ENCODE peak calls at places on chromosomes 11 and 22, in four cellular contexts. One of them, this sample, is unnamed.

GRCh38 chr11:122105009-122105828 is 10.8 kb downstream of the BLID start:
- DNase-seq in H1: no peak
- DNase-seq in neuronal stem cell: no peak
- DNase-seq in trophoblast cell: no peak
- DNase-seq in this sample: no peak

GRCh38 chr11:108592591-108593213 is 866 bp downstream of the EXPH5 start:
- DNase-seq in H1: no peak
- DNase-seq in neuronal stem cell: peak
- DNase-seq in trophoblast cell: peak
- DNase-seq in this sample: peak

GRCh38 chr22:50169181-50169759 is 1.3 kb upstream of the PANX2 start:
- DNase-seq in H1: no peak
- DNase-seq in neuronal stem cell: no peak
- DNase-seq in trophoblast cell: no peak
- DNase-seq in this sample: no peak

GRCh38 chr22:40247976-40248375 is 70.3 kb downstream of the TNRC6B start:
- DNase-seq in H1: no peak
- DNase-seq in neuronal stem cell: no peak
- DNase-seq in trophoblast cell: no peak
- DNase-seq in this sample: no peak

GRCh38 chr11:888290-889212 is 22.1 kb downstream of the CHID1 start:
- DNase-seq in H1: no peak
- DNase-seq in neuronal stem cell: no peak
- DNase-seq in trophoblast cell: no peak
- DNase-seq in this sample: no peak

GRCh38 chr11:73218106-73218829 is at the start of gene P2RY2:
- DNase-seq in H1: peak
- DNase-seq in neuronal stem cell: peak
- DNase-seq in trophoblast cell: peak
- DNase-seq in this sample: peak

GRCh38 chr11:93494341-93494740 is 48.9 kb downstream of the SMCO4 start:
- DNase-seq in H1: no peak
- DNase-seq in neuronal stem cell: no peak
- DNase-seq in trophoblast cell: peak
- DNase-seq in this sample: no peak

GRCh38 chr11:3626250-3626960 is 15.4 kb downstream of the ART5 start:
- DNase-seq in H1: no peak
- DNase-seq in neuronal stem cell: no peak
- DNase-seq in trophoblast cell: peak
- DNase-seq in this sample: no peak

GRCh38 chr11:29914203-29914930 is 102.5 kb downstream of the KCNA4 start:
- DNase-seq in H1: no peak
- DNase-seq in neuronal stem cell: no peak
- DNase-seq in trophoblast cell: peak
- DNase-seq in this sample: no peak

GRCh38 chr22:30902496-30903357 is 65.8 kb downstream of the MORC2 start:
- DNase-seq in H1: no peak
- DNase-seq in neuronal stem cell: no peak
- DNase-seq in trophoblast cell: no peak
- DNase-seq in this sample: no peak

GRCh38 chr11:112588252-112588668 is 327.6 kb upstream of the PLET1 start:
- DNase-seq in H1: peak
- DNase-seq in neuronal stem cell: peak
- DNase-seq in trophoblast cell: peak
- DNase-seq in this sample: peak

GRCh38 chr11:8442301-8442700 is 151.7 kb downstream of the STK33 start:
- DNase-seq in H1: no peak
- DNase-seq in neuronal stem cell: peak
- DNase-seq in trophoblast cell: no peak
- DNase-seq in this sample: no peak

GRCh38 chr11:120424185-120424969 is 87.2 kb upstream of the GRIK4 start:
- DNase-seq in H1: no peak
- DNase-seq in neuronal stem cell: no peak
- DNase-seq in trophoblast cell: no peak
- DNase-seq in this sample: no peak

GRCh38 chr11:2447253-2447950 is 2.6 kb downstream of the KCNQ1 start:
- DNase-seq in H1: no peak
- DNase-seq in neuronal stem cell: no peak
- DNase-seq in trophoblast cell: no peak
- DNase-seq in this sample: no peak

GRCh38 chr11:78975081-78975480 is 400.4 kb upstream of the NARS2 start:
- DNase-seq in H1: no peak
- DNase-seq in neuronal stem cell: no peak
- DNase-seq in trophoblast cell: no peak
- DNase-seq in this sample: peak

GRCh38 chr11:133913761-133914160 is 43.0 kb downstream of the IGSF9B start:
- DNase-seq in H1: no peak
- DNase-seq in neuronal stem cell: no peak
- DNase-seq in trophoblast cell: no peak
- DNase-seq in this sample: no peak

GRCh38 chr11:2677127-2677526 is 22.7 kb downstream of the KCNQ1OT1 start:
- DNase-seq in H1: no peak
- DNase-seq in neuronal stem cell: no peak
- DNase-seq in trophoblast cell: no peak
- DNase-seq in this sample: no peak

GRCh38 chr11:47004595-47005033 is 68.1 kb downstream of the CSTPP1 start:
- DNase-seq in H1: no peak
- DNase-seq in neuronal stem cell: no peak
- DNase-seq in trophoblast cell: peak
- DNase-seq in this sample: peak

GRCh38 chr11:57530215-57530595 is 349 bp downstream of the TIMM10 start:
- DNase-seq in H1: no peak
- DNase-seq in neuronal stem cell: no peak
- DNase-seq in trophoblast cell: no peak
- DNase-seq in this sample: no peak

GRCh38 chr22:49726701-49727101 is 101.0 kb downstream of the BRD1 start:
- DNase-seq in H1: no peak
- DNase-seq in neuronal stem cell: no peak
- DNase-seq in trophoblast cell: no peak
- DNase-seq in this sample: no peak

GRCh38 chr11:128422576-128423370 is 164.6 kb downstream of the ETS1 start:
- DNase-seq in H1: no peak
- DNase-seq in neuronal stem cell: no peak
- DNase-seq in trophoblast cell: no peak
- DNase-seq in this sample: no peak

GRCh38 chr11:86816251-86816726 is 15.9 kb downstream of the PRSS23 start:
- DNase-seq in H1: no peak
- DNase-seq in neuronal stem cell: no peak
- DNase-seq in trophoblast cell: no peak
- DNase-seq in this sample: peak

GRCh38 chr22:41966607-41967240 is 2.5 kb upstream of the SEPTIN3 start:
- DNase-seq in H1: no peak
- DNase-seq in neuronal stem cell: no peak
- DNase-seq in trophoblast cell: peak
- DNase-seq in this sample: peak

GRCh38 chr11:125943661-125944349 is 2.0 kb upstream of the VSIG10L2 start:
- DNase-seq in H1: no peak
- DNase-seq in neuronal stem cell: no peak
- DNase-seq in trophoblast cell: no peak
- DNase-seq in this sample: no peak

GRCh38 chr11:87043894-87044293 is 6.2 kb downstream of the TMEM135 start:
- DNase-seq in H1: no peak
- DNase-seq in neuronal stem cell: no peak
- DNase-seq in trophoblast cell: no peak
- DNase-seq in this sample: no peak

GRCh38 chr11:14638561-14638960 is 5.0 kb upstream of the PDE3B start:
- DNase-seq in H1: no peak
- DNase-seq in neuronal stem cell: no peak
- DNase-seq in trophoblast cell: no peak
- DNase-seq in this sample: no peak

GRCh38 chr11:126080206-126080941 is 17.7 kb upstream of the CDON start:
- DNase-seq in H1: no peak
- DNase-seq in neuronal stem cell: no peak
- DNase-seq in trophoblast cell: no peak
- DNase-seq in this sample: no peak

GRCh38 chr11:69825037-69825834 is 6.0 kb upstream of the FGF3 start:
- DNase-seq in H1: no peak
- DNase-seq in neuronal stem cell: no peak
- DNase-seq in trophoblast cell: no peak
- DNase-seq in this sample: no peak

GRCh38 chr22:41030891-41031290 is 61.5 kb upstream of the EP300 start:
- DNase-seq in H1: no peak
- DNase-seq in neuronal stem cell: no peak
- DNase-seq in trophoblast cell: no peak
- DNase-seq in this sample: no peak

GRCh38 chr11:57379732-57380131 is 1.2 kb downstream of the PRG3 start:
- DNase-seq in H1: peak
- DNase-seq in neuronal stem cell: peak
- DNase-seq in trophoblast cell: peak
- DNase-seq in this sample: peak

GRCh38 chr11:96275807-96276594 is 67.0 kb downstream of the MAML2 start:
- DNase-seq in H1: no peak
- DNase-seq in neuronal stem cell: no peak
- DNase-seq in trophoblast cell: peak
- DNase-seq in this sample: peak

GRCh38 chr22:48239461-48240164 is 1477.2 kb downstream of the TBC1D22A start:
- DNase-seq in H1: no peak
- DNase-seq in neuronal stem cell: peak
- DNase-seq in trophoblast cell: no peak
- DNase-seq in this sample: no peak

GRCh38 chr11:72343159-72343756 is 91.1 kb downstream of the CLPB start:
- DNase-seq in H1: no peak
- DNase-seq in neuronal stem cell: no peak
- DNase-seq in trophoblast cell: no peak
- DNase-seq in this sample: no peak

GRCh38 chr11:69774354-69775162 is 583 bp downstream of the FGF4 start:
- DNase-seq in H1: no peak
- DNase-seq in neuronal stem cell: no peak
- DNase-seq in trophoblast cell: no peak
- DNase-seq in this sample: no peak

GRCh38 chr11:81687057-81687456 is 1046.6 kb downstream of the FAM181B start:
- DNase-seq in H1: no peak
- DNase-seq in neuronal stem cell: no peak
- DNase-seq in trophoblast cell: no peak
- DNase-seq in this sample: no peak

GRCh38 chr11:78417888-78418583 is 416 bp upstream of the GAB2 start:
- DNase-seq in H1: no peak
- DNase-seq in neuronal stem cell: peak
- DNase-seq in trophoblast cell: peak
- DNase-seq in this sample: peak

GRCh38 chr22:30865656-30866055 is 102.9 kb downstream of the MORC2 start:
- DNase-seq in H1: no peak
- DNase-seq in neuronal stem cell: no peak
- DNase-seq in trophoblast cell: no peak
- DNase-seq in this sample: no peak

DNA sequence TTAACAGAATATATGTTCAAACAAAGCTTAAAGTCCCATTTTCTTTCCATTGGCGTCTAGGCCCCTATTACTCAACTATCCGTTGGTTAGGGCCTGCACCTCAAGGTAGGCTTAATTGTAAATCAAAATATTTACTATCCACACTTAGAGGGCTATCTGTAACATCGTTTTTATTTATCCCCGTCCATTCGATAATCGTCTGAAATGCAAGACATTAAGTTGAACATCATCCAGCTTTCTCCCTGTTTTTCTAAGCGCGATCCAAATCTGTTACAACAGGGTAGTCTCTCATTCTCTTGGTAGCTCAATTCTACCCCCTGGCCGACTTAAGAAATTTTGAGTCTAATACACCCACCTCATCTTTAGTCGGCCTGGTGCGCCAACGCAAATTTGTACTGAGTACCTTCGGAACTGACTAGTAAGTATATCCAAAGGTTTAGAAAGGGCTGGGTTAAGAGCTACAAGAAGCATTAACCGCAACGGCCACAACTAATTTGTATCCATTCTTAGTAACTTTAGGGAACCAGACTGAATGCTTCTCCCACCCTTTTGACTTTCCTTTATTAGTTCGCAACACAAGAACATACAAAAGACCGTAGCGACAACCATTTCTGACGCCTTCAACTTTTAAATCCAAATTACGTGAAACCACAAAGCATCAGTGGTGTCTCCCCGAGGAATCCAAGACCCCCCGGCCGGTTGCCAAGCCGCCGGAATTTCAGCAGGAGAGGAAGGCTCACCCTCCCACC is 1.1 kb upstream of the ZNF143 start:
- DNase-seq in H1: no peak
- DNase-seq in neuronal stem cell: peak
- DNase-seq in trophoblast cell: peak
- DNase-seq in this sample: peak
- H2BK12ac ChIP-seq in H1: peak
- H2BK12ac ChIP-seq in neuronal stem cell: no peak
- H2BK12ac ChIP-seq in trophoblast cell: no peak
- H2BK12ac ChIP-seq in this sample: no peak

GRCh38 chr22:22454997-22455396 is 53.5 kb downstream of the ZNF280B start:
- DNase-seq in H1: no peak
- DNase-seq in neuronal stem cell: no peak
- DNase-seq in trophoblast cell: no peak
- DNase-seq in this sample: no peak
- H3K9ac ChIP-seq in H1: no peak
- H3K9ac ChIP-seq in neuronal stem cell: no peak
- H3K9ac ChIP-seq in trophoblast cell: no peak
- H3K9ac ChIP-seq in this sample: no peak

GRCh38 chr11:12007769-12008737 is at the start of gene DKK3:
- DNase-seq in H1: no peak
- DNase-seq in neuronal stem cell: peak
- DNase-seq in trophoblast cell: peak
- DNase-seq in this sample: peak

GRCh38 chr11:12008790-12009616 is 577 bp upstream of the DKK3 start:
- DNase-seq in H1: no peak
- DNase-seq in neuronal stem cell: peak
- DNase-seq in trophoblast cell: no peak
- DNase-seq in this sample: peak

GRCh38 chr11:12006552-12007229 is 1.7 kb downstream of the DKK3 start:
- DNase-seq in H1: no peak
- DNase-seq in neuronal stem cell: no peak
- DNase-seq in trophoblast cell: no peak
- DNase-seq in this sample: peak

GRCh38 chr11:12005476-12005875 is 3.0 kb downstream of the DKK3 start:
- DNase-seq in H1: no peak
- DNase-seq in neuronal stem cell: no peak
- DNase-seq in trophoblast cell: no peak
- DNase-seq in this sample: peak

DNA sequence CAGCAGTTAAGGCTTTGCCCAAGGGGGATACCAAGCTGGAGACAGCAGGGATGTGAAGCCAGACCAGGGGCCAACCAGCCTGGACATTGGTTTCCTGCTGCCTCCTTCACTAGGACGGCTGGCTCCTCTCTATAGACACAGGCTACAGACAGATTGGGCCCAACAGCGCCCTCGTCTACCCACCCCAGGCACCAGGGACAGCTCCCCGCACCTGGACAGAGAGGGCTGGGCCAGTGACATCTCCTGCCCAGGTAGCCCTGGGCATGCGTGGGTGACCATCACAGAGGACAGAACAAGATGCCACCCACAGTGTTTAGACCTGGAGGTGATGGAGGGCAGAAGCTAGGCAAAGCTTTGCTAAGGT is 1.2 kb downstream of the DKK3 start:
- DNase-seq in H1: no peak
- DNase-seq in neuronal stem cell: no peak
- DNase-seq in trophoblast cell: no peak
- DNase-seq in this sample: no peak
- H3K4me3 ChIP-seq in H1: no peak
- H3K4me3 ChIP-seq in neuronal stem cell: no peak
- H3K4me3 ChIP-seq in trophoblast cell: no peak
- H3K4me3 ChIP-seq in this sample: peak

GRCh38 chr22:39177456-39177775 is 24.9 kb upstream of the CBX7 start:
- DNase-seq in H1: no peak
- DNase-seq in neuronal stem cell: no peak
- DNase-seq in trophoblast cell: no peak
- DNase-seq in this sample: no peak
- H2BK12ac ChIP-seq in H1: peak
- H2BK12ac ChIP-seq in neuronal stem cell: peak
- H2BK12ac ChIP-seq in trophoblast cell: peak
- H2BK12ac ChIP-seq in this sample: peak

This sample was measured in mesenchymal stem cell.